ENCODE peak calls at places on chromosomes 13 and 19, in nine cellular contexts. Q, S, J, L, O, F, D, V and X are unnamed samples.

GRCh38 chr13:33367931-33368330 is 82.4 kb upstream of the STARD13 start:
- DNase-seq in Q (no peak), S (no peak), J (peak; percentile 19), L (no peak), O (no peak), F (no peak), D (no peak), V (no peak), X (no peak)

GRCh38 chr13:94859812-94860210 is 147.5 kb upstream of the SOX21 start:
- DNase-seq in Q (no peak), S (no peak), J (no peak), L (no peak), O (no peak), F (no peak), D (no peak), V (no peak), X (no peak)

GRCh38 chr13:112208656-112209055 is 141.7 kb downstream of the SOX1 start:
- DNase-seq in Q (no peak), S (no peak), J (no peak), L (no peak), O (no peak), F (no peak), D (no peak), V (no peak), X (no peak)

GRCh38 chr19:58519087-58519354 is 589 bp downstream of the ZBTB45 start:
- DNase-seq in Q (peak; percentile 81), S (peak; percentile 58), J (peak; percentile 71), L (peak; percentile 92), O (peak; percentile 91), F (peak; percentile 85), D (peak; percentile 56), V (peak; percentile 80), X (peak; percentile 74)

GRCh38 chr19:45010306-45010705 is 9.0 kb downstream of the RELB start:
- DNase-seq in Q (no peak), S (no peak), J (no peak), L (no peak), O (no peak), F (no peak), D (no peak), V (no peak), X (no peak)

GRCh38 chr13:112725346-112726017 is 35.6 kb downstream of the ATP11A start:
- DNase-seq in Q (no peak), S (no peak), J (no peak), L (peak; percentile 72), O (peak; percentile 56), F (no peak), D (no peak), V (peak; percentile 39), X (no peak)

GRCh38 chr19:3565177-3565576 is 7.6 kb upstream of the HMG20B start:
- DNase-seq in Q (no peak), S (no peak), J (no peak), L (no peak), O (no peak), F (peak; percentile 81), D (no peak), V (peak; percentile 92), X (no peak)

GRCh38 chr13:57409121-57409520 is 222.4 kb upstream of the PCDH17 start:
- DNase-seq in Q (peak; percentile 21), S (no peak), J (no peak), L (no peak), O (peak; percentile 51), F (peak; percentile 23), D (no peak), V (no peak), X (no peak)

GRCh38 chr19:10209305-10209704 is 14.6 kb upstream of the DNMT1 start:
- DNase-seq in Q (no peak), S (no peak), J (peak; percentile 65), L (peak; percentile 35), O (no peak), F (no peak), D (no peak), V (no peak), X (no peak)

GRCh38 chr19:4534836-4535658 is at the start of gene PLIN5:
- DNase-seq in Q (peak; percentile 87), S (peak; percentile 88), J (no peak), L (peak; percentile 79), O (peak; percentile 97), F (peak; percentile 97), D (peak; percentile 85), V (peak; percentile 32), X (peak; percentile 81)

GRCh38 chr13:60226507-60226906 is 62.8 kb upstream of the DIAPH3 start:
- DNase-seq in Q (peak; percentile 40), S (no peak), J (peak; percentile 35), L (peak; percentile 17), O (peak; percentile 71), F (peak; percentile 46), D (peak; percentile 10), V (peak; percentile 33), X (peak; percentile 62)

GRCh38 chr13:74288361-74288911 is 154.2 kb upstream of the KLF12 start:
- DNase-seq in Q (peak; percentile 18), S (no peak), J (no peak), L (no peak), O (peak; percentile 59), F (no peak), D (peak; percentile 71), V (no peak), X (peak; percentile 74)

GRCh38 chr13:75541961-75542360 is 4.3 kb upstream of the COMMD6 start:
- DNase-seq in Q (no peak), S (no peak), J (no peak), L (no peak), O (no peak), F (no peak), D (no peak), V (no peak), X (no peak)

GRCh38 chr13:99393791-99394735 is 86.9 kb upstream of the GPR183 start:
- DNase-seq in Q (no peak), S (no peak), J (no peak), L (no peak), O (no peak), F (no peak), D (no peak), V (no peak), X (no peak)

GRCh38 chr19:38387550-38388309 is at the start of gene GGN:
- DNase-seq in Q (peak; percentile 91), S (peak; percentile 89), J (peak; percentile 94), L (peak; percentile 97), O (peak; percentile 99), F (peak; percentile 98), D (peak; percentile 85), V (peak; percentile 97), X (peak; percentile 95)

GRCh38 chr19:32676895-32677359 is 1.3 kb downstream of the RGS9BP start:
- DNase-seq in Q (no peak), S (no peak), J (no peak), L (no peak), O (no peak), F (no peak), D (no peak), V (no peak), X (no peak)

GRCh38 chr13:76903544-76904162 is 17.4 kb upstream of the KCTD12 start:
- DNase-seq in Q (peak; percentile 81), S (peak; percentile 68), J (peak; percentile 83), L (peak; percentile 53), O (peak; percentile 91), F (peak; percentile 53), D (peak; percentile 82), V (peak; percentile 79), X (peak; percentile 91)

GRCh38 chr13:45142440-45143345 is 22.4 kb downstream of the GTF2F2 start:
- DNase-seq in Q (no peak), S (no peak), J (peak; percentile 5), L (no peak), O (no peak), F (no peak), D (no peak), V (no peak), X (no peak)

GRCh38 chr13:52128714-52129700 is at the start of gene NEK5:
- DNase-seq in Q (peak; percentile 89), S (peak; percentile 63), J (peak; percentile 35), L (peak; percentile 78), O (peak; percentile 95), F (peak; percentile 84), D (peak; percentile 44), V (peak; percentile 56), X (peak; percentile 49)

GRCh38 chr19:33064778-33065550 is at the start of gene RHPN2:
- DNase-seq in Q (peak; percentile 68), S (peak; percentile 58), J (peak; percentile 53), L (peak; percentile 82), O (peak; percentile 92), F (peak; percentile 67), D (peak; percentile 69), V (peak; percentile 78), X (peak; percentile 91)

GRCh38 chr13:18954254-18954653 is 227.4 kb downstream of the TUBA3C start:
- DNase-seq in Q (no peak), S (no peak), J (no peak), L (no peak), O (no peak), F (no peak), D (no peak), V (no peak), X (no peak)

GRCh38 chr19:56958428-56958827 is 117.9 kb upstream of the PEG3 start:
- DNase-seq in Q (no peak), S (no peak), J (no peak), L (no peak), O (no peak), F (no peak), D (no peak), V (no peak), X (no peak)

GRCh38 chr13:113357529-113357928 is 6.4 kb downstream of the GRTP1 start:
- DNase-seq in Q (no peak), S (no peak), J (peak; percentile 72), L (peak; percentile 64), O (no peak), F (no peak), D (no peak), V (no peak), X (no peak)